ENCODE peak calls at places on chromosomes 2 and 18, in six cellular contexts. One of them, this sample, is unnamed.

GRCh38 chr2:12177052-12177994 is 430.9 kb downstream of the LPIN1 start:
- DNase-seq in keratinocyte: no peak
- DNase-seq in PC-3: peak
- DNase-seq in K562: peak
- DNase-seq in neuronal stem cell: no peak
- DNase-seq in H9: no peak
- DNase-seq in this sample: peak

GRCh38 chr2:191748050-191748449 is 70.1 kb downstream of the NABP1 start:
- DNase-seq in keratinocyte: no peak
- DNase-seq in PC-3: no peak
- DNase-seq in K562: no peak
- DNase-seq in neuronal stem cell: no peak
- DNase-seq in H9: no peak
- DNase-seq in this sample: peak

GRCh38 chr2:100852999-100853908 is 33.3 kb downstream of the NPAS2 start:
- DNase-seq in keratinocyte: no peak
- DNase-seq in PC-3: peak
- DNase-seq in K562: no peak
- DNase-seq in neuronal stem cell: no peak
- DNase-seq in H9: peak
- DNase-seq in this sample: no peak

GRCh38 chr2:42917374-42918017 is 125.1 kb upstream of the HAAO start:
- DNase-seq in keratinocyte: peak
- DNase-seq in PC-3: no peak
- DNase-seq in K562: peak
- DNase-seq in neuronal stem cell: no peak
- DNase-seq in H9: no peak
- DNase-seq in this sample: peak

GRCh38 chr18:48571619-48572384 is 33.0 kb downstream of the CTIF start:
- DNase-seq in keratinocyte: no peak
- DNase-seq in PC-3: no peak
- DNase-seq in K562: no peak
- DNase-seq in neuronal stem cell: no peak
- DNase-seq in H9: no peak
- DNase-seq in this sample: peak

GRCh38 chr2:43220229-43220981 is 6.0 kb downstream of the ZFP36L2 start:
- DNase-seq in keratinocyte: no peak
- DNase-seq in PC-3: peak
- DNase-seq in K562: peak
- DNase-seq in neuronal stem cell: no peak
- DNase-seq in H9: no peak
- DNase-seq in this sample: peak

GRCh38 chr2:161424179-161424763 is 8.2 kb downstream of the TBR1 start:
- DNase-seq in keratinocyte: no peak
- DNase-seq in PC-3: no peak
- DNase-seq in K562: no peak
- DNase-seq in neuronal stem cell: peak
- DNase-seq in H9: peak
- DNase-seq in this sample: no peak

GRCh38 chr2:218476676-218477075 is 57.8 kb downstream of the VIL1 start:
- DNase-seq in keratinocyte: no peak
- DNase-seq in PC-3: no peak
- DNase-seq in K562: no peak
- DNase-seq in neuronal stem cell: no peak
- DNase-seq in H9: no peak
- DNase-seq in this sample: peak

GRCh38 chr18:55095579-55095978 is 136.3 kb upstream of the CCDC68 start:
- DNase-seq in keratinocyte: no peak
- DNase-seq in PC-3: no peak
- DNase-seq in K562: no peak
- DNase-seq in neuronal stem cell: no peak
- DNase-seq in H9: no peak
- DNase-seq in this sample: no peak

GRCh38 chr2:106058469-106059137 is 135.5 kb downstream of the UXS1 start:
- DNase-seq in keratinocyte: no peak
- DNase-seq in PC-3: no peak
- DNase-seq in K562: no peak
- DNase-seq in neuronal stem cell: no peak
- DNase-seq in H9: no peak
- DNase-seq in this sample: no peak

GRCh38 chr2:124343827-124344498 is 318.9 kb downstream of the CNTNAP5 start:
- DNase-seq in keratinocyte: no peak
- DNase-seq in PC-3: no peak
- DNase-seq in K562: no peak
- DNase-seq in neuronal stem cell: no peak
- DNase-seq in H9: no peak
- DNase-seq in this sample: no peak

DNA sequence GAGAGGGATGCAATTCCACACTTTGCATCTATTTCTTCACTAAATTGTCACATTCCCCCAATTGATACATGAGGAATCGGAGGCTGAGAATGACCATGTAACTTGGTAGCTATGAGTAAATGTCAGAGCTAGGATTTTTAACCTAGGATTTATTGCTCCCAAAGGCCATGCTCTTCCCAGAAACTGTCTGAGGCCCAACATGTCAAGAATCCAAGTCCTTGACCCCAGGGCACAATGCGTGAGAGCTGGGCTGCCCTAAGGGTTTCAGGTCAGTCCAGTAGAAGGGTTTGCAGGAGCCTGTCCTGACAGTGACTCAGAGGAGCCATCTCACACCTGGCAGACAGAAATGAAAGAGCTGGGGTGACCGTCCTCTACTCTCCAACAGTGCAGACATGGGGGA is 30.3 kb downstream of the LRRC30 start:
- DNase-seq in keratinocyte: no peak
- DNase-seq in PC-3: no peak
- DNase-seq in K562: no peak
- DNase-seq in neuronal stem cell: no peak
- DNase-seq in H9: no peak
- DNase-seq in this sample: no peak
- H3K9ac ChIP-seq in keratinocyte: no peak
- H3K9ac ChIP-seq in PC-3: no peak
- H3K9ac ChIP-seq in K562: no peak
- H3K9ac ChIP-seq in neuronal stem cell: no peak
- H3K9ac ChIP-seq in H9: no peak
- H3K9ac ChIP-seq in this sample: no peak

GRCh38 chr2:221589696-221590095 is 17.6 kb upstream of the EPHA4 start:
- DNase-seq in keratinocyte: no peak
- DNase-seq in PC-3: no peak
- DNase-seq in K562: no peak
- DNase-seq in neuronal stem cell: no peak
- DNase-seq in H9: no peak
- DNase-seq in this sample: no peak
- H2AFZ ChIP-seq in keratinocyte: no peak
- H2AFZ ChIP-seq in PC-3: no peak
- H2AFZ ChIP-seq in K562: no peak
- H2AFZ ChIP-seq in neuronal stem cell: no peak
- H2AFZ ChIP-seq in H9: no peak
- H2AFZ ChIP-seq in this sample: no peak

DNA sequence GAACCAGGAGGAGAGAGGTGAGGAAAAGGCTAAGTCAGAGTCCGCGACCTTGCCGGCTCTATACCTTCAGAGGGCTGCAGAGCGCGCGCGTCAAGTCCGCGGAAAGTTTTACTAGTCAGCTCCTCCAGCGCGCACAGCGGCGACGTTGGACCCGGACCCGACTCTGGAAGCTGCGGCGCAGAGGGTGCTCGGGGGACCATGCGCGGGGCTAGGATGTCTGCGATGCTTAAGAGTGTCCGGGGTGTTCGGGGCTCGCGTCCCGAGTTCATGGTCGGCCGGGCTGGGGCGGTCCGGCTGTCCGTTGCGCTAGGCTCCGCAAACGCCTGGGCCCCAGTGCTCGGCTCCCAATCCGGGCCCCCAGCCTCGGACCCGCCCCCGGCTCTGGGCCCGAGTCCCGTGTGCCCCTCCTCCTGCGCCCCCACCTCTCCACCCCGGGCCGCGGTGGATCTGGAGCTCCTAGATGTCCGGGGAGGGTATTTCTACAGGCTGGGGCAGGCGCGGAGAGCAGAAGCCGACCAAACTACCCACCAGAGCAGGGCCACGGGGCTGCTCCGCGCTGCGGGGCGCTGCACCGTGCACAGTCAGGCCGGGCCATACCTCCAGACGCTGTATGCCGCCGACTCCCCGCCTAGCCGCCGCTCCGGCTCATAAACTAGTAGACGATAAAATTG is at the start of gene LBX2:
- DNase-seq in keratinocyte: no peak
- DNase-seq in PC-3: no peak
- DNase-seq in K562: no peak
- DNase-seq in neuronal stem cell: no peak
- DNase-seq in H9: no peak
- DNase-seq in this sample: peak
- H3K9ac ChIP-seq in keratinocyte: peak
- H3K9ac ChIP-seq in PC-3: peak
- H3K9ac ChIP-seq in K562: no peak
- H3K9ac ChIP-seq in neuronal stem cell: peak
- H3K9ac ChIP-seq in H9: no peak
- H3K9ac ChIP-seq in this sample: peak

DNA sequence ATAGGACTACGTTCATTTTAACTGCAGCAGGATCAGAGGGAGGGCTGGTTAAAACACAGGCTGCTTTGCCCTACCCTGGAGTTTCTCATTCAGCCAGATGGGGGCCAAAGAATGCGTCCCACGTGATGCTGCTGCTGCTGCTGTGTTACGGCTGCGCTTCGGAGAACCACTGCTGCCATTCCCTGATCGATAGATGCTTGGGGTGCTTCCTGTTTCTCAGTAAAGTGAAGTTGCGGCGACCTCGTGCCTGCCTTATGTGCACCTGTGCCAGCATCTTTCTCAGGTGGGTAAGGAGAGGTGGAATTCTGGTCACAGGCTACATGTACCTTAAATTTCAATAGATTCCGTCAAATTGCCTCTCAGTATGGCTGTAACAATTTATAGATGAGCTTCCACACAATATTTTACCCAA is 24.7 kb upstream of the TOGARAM2 start:
- DNase-seq in keratinocyte: no peak
- DNase-seq in PC-3: no peak
- DNase-seq in K562: peak
- DNase-seq in neuronal stem cell: no peak
- DNase-seq in H9: peak
- DNase-seq in this sample: peak
- H2AFZ ChIP-seq in keratinocyte: no peak
- H2AFZ ChIP-seq in PC-3: no peak
- H2AFZ ChIP-seq in K562: peak
- H2AFZ ChIP-seq in neuronal stem cell: peak
- H2AFZ ChIP-seq in H9: peak
- H2AFZ ChIP-seq in this sample: peak

GRCh38 chr2:73893764-73894474 is 1.1 kb downstream of the ACTG2 start:
- DNase-seq in keratinocyte: no peak
- DNase-seq in PC-3: no peak
- DNase-seq in K562: no peak
- DNase-seq in neuronal stem cell: no peak
- DNase-seq in H9: no peak
- DNase-seq in this sample: no peak

GRCh38 chr2:73891276-73891901 is 1.4 kb upstream of the ACTG2 start:
- DNase-seq in keratinocyte: no peak
- DNase-seq in PC-3: no peak
- DNase-seq in K562: no peak
- DNase-seq in neuronal stem cell: no peak
- DNase-seq in H9: no peak
- DNase-seq in this sample: no peak

GRCh38 chr2:73894475-73894850 is 1.7 kb downstream of the ACTG2 start:
- DNase-seq in keratinocyte: no peak
- DNase-seq in PC-3: no peak
- DNase-seq in K562: no peak
- DNase-seq in neuronal stem cell: no peak
- DNase-seq in H9: no peak
- DNase-seq in this sample: no peak

GRCh38 chr2:73894877-73895276 is 2.1 kb downstream of the ACTG2 start:
- DNase-seq in keratinocyte: no peak
- DNase-seq in PC-3: no peak
- DNase-seq in K562: no peak
- DNase-seq in neuronal stem cell: no peak
- DNase-seq in H9: no peak
- DNase-seq in this sample: no peak

GRCh38 chr2:73892631-73893329 is at the start of gene ACTG2:
- DNase-seq in keratinocyte: no peak
- DNase-seq in PC-3: peak
- DNase-seq in K562: no peak
- DNase-seq in neuronal stem cell: no peak
- DNase-seq in H9: no peak
- DNase-seq in this sample: no peak
- H3K9ac ChIP-seq in keratinocyte: no peak
- H3K9ac ChIP-seq in PC-3: no peak
- H3K9ac ChIP-seq in K562: no peak
- H3K9ac ChIP-seq in neuronal stem cell: no peak
- H3K9ac ChIP-seq in H9: no peak
- H3K9ac ChIP-seq in this sample: no peak

DNA sequence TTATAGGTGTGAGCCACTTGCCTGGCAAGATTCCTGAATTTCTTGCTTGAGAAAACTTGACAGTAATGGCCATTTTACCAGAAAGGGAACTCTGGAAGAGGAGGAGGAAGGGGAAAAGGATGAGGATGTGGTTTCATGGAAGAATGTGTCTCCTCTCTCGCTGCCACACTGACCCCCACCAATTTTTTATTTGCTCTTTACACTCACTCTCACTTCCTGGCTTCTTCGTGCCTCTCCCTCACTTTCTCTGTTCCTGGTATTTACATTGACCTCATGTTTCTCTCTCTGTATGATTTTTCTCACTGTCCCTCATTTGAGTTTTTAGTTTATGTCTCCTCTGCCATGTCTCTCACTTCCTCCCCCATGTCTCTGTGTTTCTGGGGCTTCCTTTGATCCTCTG is 134.5 kb upstream of the CAB39 start:
- DNase-seq in keratinocyte: no peak
- DNase-seq in PC-3: peak
- DNase-seq in K562: no peak
- DNase-seq in neuronal stem cell: no peak
- DNase-seq in H9: no peak
- DNase-seq in this sample: no peak
- H2AFZ ChIP-seq in keratinocyte: no peak
- H2AFZ ChIP-seq in PC-3: peak
- H2AFZ ChIP-seq in K562: no peak
- H2AFZ ChIP-seq in neuronal stem cell: no peak
- H2AFZ ChIP-seq in H9: no peak
- H2AFZ ChIP-seq in this sample: no peak

GRCh38 chr2:219643084-219643473 is 15.6 kb downstream of the SLC4A3 start:
- DNase-seq in keratinocyte: no peak
- DNase-seq in PC-3: no peak
- DNase-seq in K562: no peak
- DNase-seq in neuronal stem cell: no peak
- DNase-seq in H9: peak
- DNase-seq in this sample: no peak
- H3K9ac ChIP-seq in keratinocyte: no peak
- H3K9ac ChIP-seq in PC-3: no peak
- H3K9ac ChIP-seq in K562: peak
- H3K9ac ChIP-seq in neuronal stem cell: no peak
- H3K9ac ChIP-seq in H9: no peak
- H3K9ac ChIP-seq in this sample: no peak